ENCODE peak calls at places on chromosome 15, in six cellular contexts. N is choroid plexus epithelial cell, V is heart right ventricle, T is cardiac muscle cell, C is dorsolateral prefrontal cortex, O is cardiac fibroblast. U is an unnamed sample.

GRCh38 chr15:61367953-61368352 is 138.9 kb upstream of the RORA start:
- DNase-seq in N (no peak), V (no peak), T (no peak), C (no peak), O (no peak), U (peak; percentile 3)

GRCh38 chr15:28885630-28886430 is at the start of gene APBA2:
- DNase-seq in N (peak; percentile 48), V (no peak), T (peak; percentile 66), C (no peak), O (peak; percentile 52), U (no peak)

GRCh38 chr15:41241251-41241964 is 10.3 kb downstream of the CHP1 start:
- DNase-seq in N (peak; percentile 13), V (no peak), T (peak; percentile 86), C (no peak), O (peak; percentile 44), U (peak; percentile 45)

GRCh38 chr15:67685008-67685599 is 140.2 kb upstream of the SKOR1 start:
- DNase-seq in N (peak; percentile 58), V (no peak), T (peak; percentile 42), C (no peak), O (peak; percentile 46), U (no peak)

GRCh38 chr15:54803139-54803808 is 393.5 kb downstream of the RSL24D1 start:
- DNase-seq in N (no peak), V (no peak), T (no peak), C (no peak), O (no peak), U (no peak)

GRCh38 chr15:98164573-98164972 is 204.1 kb downstream of the ARRDC4 start:
- DNase-seq in N (no peak), V (no peak), T (no peak), C (no peak), O (no peak), U (no peak)

GRCh38 chr15:67838789-67839332 is 984 bp downstream of the RNU6-1 start:
- DNase-seq in N (peak; percentile 57), V (peak; percentile 67), T (peak; percentile 87), C (peak; percentile 72), O (peak; percentile 54), U (peak; percentile 81)

GRCh38 chr15:79431636-79432344 is at the start of gene MINAR1:
- DNase-seq in N (peak; percentile 50), V (no peak), T (peak; percentile 79), C (peak; percentile 21), O (peak; percentile 42), U (no peak)

GRCh38 chr15:74653426-74654082 is 37.9 kb downstream of the CLK3 start:
- DNase-seq in N (peak; percentile 55), V (no peak), T (peak; percentile 86), C (no peak), O (peak; percentile 92), U (no peak)

GRCh38 chr15:40743466-40743865 is 11.6 kb downstream of the RMDN3 start:
- DNase-seq in N (no peak), V (no peak), T (no peak), C (no peak), O (no peak), U (no peak)

DNA sequence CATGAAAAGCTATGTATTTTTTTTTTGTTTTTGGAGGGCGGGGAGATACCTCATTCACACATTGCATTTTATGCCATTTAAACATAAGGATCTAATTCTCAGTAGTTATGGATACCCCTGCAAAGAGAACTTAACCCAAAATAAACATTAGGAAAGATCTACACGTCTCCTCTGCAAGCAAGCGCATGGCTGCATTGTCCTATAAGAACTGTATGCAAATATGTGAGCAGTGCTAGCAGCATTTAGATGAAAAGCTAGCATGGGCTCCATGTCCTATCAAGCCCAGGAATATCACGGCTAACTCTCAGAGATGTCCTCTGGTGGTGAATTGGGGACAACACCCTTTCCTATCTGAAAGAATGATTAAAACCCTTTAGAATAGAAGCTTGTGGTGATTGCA is 292.8 kb downstream of the MEX3B start:
- DNase-seq in N (peak; percentile 3), V (no peak), T (no peak), C (no peak), O (peak; percentile 26), U (no peak)
- TF ChIP-seq CTCF in N (peak; percentile 5), V (no peak), T (no peak), C (no peak), O (no peak), U (no peak)

GRCh38 chr15:76994971-76995945 is at the start of gene PSTPIP1:
- DNase-seq in N (no peak), V (peak; percentile 50), T (no peak), C (peak; percentile 69), O (no peak), U (peak; percentile 19)

GRCh38 chr15:76998661-76999285 is 3.8 kb downstream of the PSTPIP1 start:
- DNase-seq in N (no peak), V (no peak), T (no peak), C (no peak), O (no peak), U (no peak)

GRCh38 chr15:76994496-76994895 is 430 bp upstream of the PSTPIP1 start:
- DNase-seq in N (no peak), V (no peak), T (no peak), C (no peak), O (no peak), U (no peak)

GRCh38 chr15:76996076-76996525 is 1.2 kb downstream of the PSTPIP1 start:
- DNase-seq in N (no peak), V (no peak), T (no peak), C (no peak), O (no peak), U (no peak)

GRCh38 chr15:76996526-76997401 is 1.8 kb downstream of the PSTPIP1 start:
- DNase-seq in N (no peak), V (peak; percentile 46), T (no peak), C (no peak), O (peak; percentile 57), U (no peak)
- H3K4me3 ChIP-seq in N (no peak overlapping the region), V (no peak overlapping the region), T (no peak overlapping the region), C (no peak overlapping the region), O (no peak overlapping the region), U (no peak overlapping the region)

GRCh38 chr15:57752840-57753239 is 46.3 kb downstream of the POLR2M start:
- DNase-seq in N (no peak), V (no peak), T (no peak), C (no peak), O (no peak), U (no peak)

GRCh38 chr15:57747206-57747605 is 40.7 kb downstream of the POLR2M start:
- DNase-seq in N (peak; percentile 64), V (peak; percentile 34), T (no peak), C (no peak), O (no peak), U (no peak)

GRCh38 chr15:57751177-57751800 is 44.8 kb downstream of the POLR2M start:
- DNase-seq in N (peak; percentile 76), V (no peak), T (peak; percentile 39), C (no peak), O (peak; percentile 75), U (no peak)

GRCh38 chr15:57746752-57747151 is 40.2 kb downstream of the POLR2M start:
- DNase-seq in N (peak; percentile 8), V (no peak), T (no peak), C (no peak), O (no peak), U (no peak)

GRCh38 chr15:57752426-57752825 is 45.9 kb downstream of the POLR2M start:
- DNase-seq in N (peak; percentile 52), V (peak; percentile 38), T (peak; percentile 18), C (no peak), O (peak; percentile 56), U (no peak)
- TF ChIP-seq CTCF in N (peak; percentile 45), V (no peak), T (peak; percentile 39), C (peak; percentile 57), O (peak; percentile 27), U (no peak)

GRCh38 chr15:63417721-63418120 is 36.1 kb upstream of the CA12 start:
- DNase-seq in N (no peak), V (no peak), T (no peak), C (no peak), O (no peak), U (no peak)

GRCh38 chr15:63420333-63420741 is 38.7 kb upstream of the CA12 start:
- DNase-seq in N (peak; percentile 42), V (no peak), T (peak; percentile 20), C (no peak), O (peak; percentile 39), U (no peak)

GRCh38 chr15:63425426-63425825 is 43.8 kb upstream of the CA12 start:
- DNase-seq in N (no peak), V (no peak), T (no peak), C (no peak), O (no peak), U (no peak)

GRCh38 chr15:63422891-63423290 is 41.2 kb upstream of the CA12 start:
- DNase-seq in N (no peak), V (no peak), T (no peak), C (no peak), O (no peak), U (no peak)

DNA sequence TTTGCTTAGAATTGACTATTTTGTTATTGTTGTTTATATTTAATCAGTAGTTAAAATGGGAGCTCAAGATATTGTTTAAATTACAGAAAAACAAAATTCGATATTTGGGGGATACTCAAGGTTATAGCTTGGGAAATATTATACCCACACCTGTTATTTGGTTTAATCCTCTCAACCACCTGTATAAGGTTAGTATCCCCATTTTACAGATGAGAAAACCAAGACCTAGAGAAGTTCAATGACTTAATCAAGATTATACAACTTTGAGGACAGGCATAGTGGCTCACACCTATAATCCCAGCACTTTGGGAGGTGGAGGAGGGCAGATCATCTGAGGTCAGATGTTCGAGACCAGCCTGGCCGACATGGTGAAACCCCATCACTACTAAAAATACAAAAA is 39.8 kb upstream of the CA12 start:
- DNase-seq in N (no peak), V (no peak), T (no peak), C (no peak), O (no peak), U (no peak)
- H3K4me3 ChIP-seq in N (no peak overlapping the region), V (no peak overlapping the region), T (no peak overlapping the region), C (no peak overlapping the region), O (no peak overlapping the region), U (no peak overlapping the region)

U was measured in Caco-2.